ENCODE peak calls at places on chromosomes 4 and X, in seven cellular contexts. Y is stimulated activated CD4-positive, alpha-beta T cell treated with anti-CD3 and anti-CD28 coated beads, Interleukin-4, amount 100 ng/mL, for 4 hours; X is T follicular helper cell; C is NCI-H2107; W is SJSA1; M is stimulated activated CD8-positive, alpha-beta memory T cell treated with anti-CD3 and anti-CD28 coated beads, Interleukin-7, amount 100 ng/mL, for 4 hours; R is transverse colon. H is an unnamed sample.

GRCh38 chrX:139739138-139739537 is 31.2 kb upstream of the MCF2 start:
- DNase-seq in Y (no peak), C (no peak), W (peak; percentile 59), M (no peak), R (no peak), X (no peak), H (peak; percentile 15)

GRCh38 chr4:112029642-112030235 is 115.5 kb upstream of the FAM241A start:
- DNase-seq in R (no peak), W (no peak), C (no peak), M (no peak), X (no peak), Y (no peak), H (no peak)

GRCh38 chr4:8002525-8003309 is 63.1 kb upstream of the AFAP1 start:
- DNase-seq in X (no peak), R (no peak), M (no peak), Y (no peak), W (no peak), C (no peak), H (no peak)

GRCh38 chr4:133537882-133538281 is 388.8 kb downstream of the PCDH10 start:
- DNase-seq in X (no peak), R (no peak), Y (no peak), W (no peak), M (no peak), C (no peak), H (no peak)

GRCh38 chr4:85000343-85000742 is 33.9 kb upstream of the WDFY3 start:
- DNase-seq in R (no peak), W (no peak), C (no peak), M (no peak), Y (no peak), X (no peak), H (no peak)

GRCh38 chr4:8690811-8691775 is 98.5 kb downstream of the CPZ start:
- DNase-seq in Y (no peak), W (peak; percentile 7), X (no peak), C (no peak), R (no peak), M (no peak), H (no peak)

GRCh38 chrX:10536744-10537143 is 83.6 kb downstream of the MID1 start:
- DNase-seq in M (no peak), Y (no peak), X (no peak), R (no peak), W (no peak), C (no peak), H (no peak)

GRCh38 chr4:76881375-76881774 is 16.6 kb downstream of the SOWAHB start:
- DNase-seq in M (no peak), C (no peak), X (no peak), Y (no peak), R (peak; percentile 73), W (no peak), H (no peak)

GRCh38 chrX:103200951-103201529 is 13.9 kb upstream of the BEX4 start:
- DNase-seq in W (no peak), C (no peak), M (no peak), X (no peak), R (no peak), Y (no peak), H (no peak)

GRCh38 chr4:92104506-92104905 is 199.3 kb upstream of the GRID2 start:
- DNase-seq in Y (no peak), C (no peak), W (no peak), X (no peak), R (no peak), M (no peak), H (no peak)

GRCh38 chrX:42778096-42778495 is at the start of gene PPP1R2C:
- DNase-seq in C (no peak), M (no peak), X (peak; percentile 52), Y (no peak), W (no peak), R (peak; percentile 7), H (no peak)

GRCh38 chr4:15213415-15213814 is 211.1 kb downstream of the CPEB2 start:
- DNase-seq in X (no peak), R (no peak), W (no peak), C (no peak), Y (no peak), M (no peak), H (no peak)

GRCh38 chr4:149605601-149606378 is 209.9 kb downstream of the IQCM start:
- DNase-seq in X (no peak), Y (no peak), C (no peak), W (no peak), R (no peak), M (no peak), H (peak; percentile 21)

GRCh38 chrX:131792789-131793462 is 230.2 kb upstream of the STK26 start:
- DNase-seq in X (peak; percentile 90), C (no peak), Y (no peak), R (peak; percentile 92), W (peak; percentile 88), M (no peak), H (no peak)

GRCh38 chrX:23374291-23374690 is 39.6 kb downstream of the PTCHD1 start:
- DNase-seq in Y (no peak), X (no peak), W (no peak), M (no peak), C (no peak), R (no peak), H (no peak)

GRCh38 chr4:27057053-27057452 is 196.4 kb downstream of the STIM2 start:
- DNase-seq in W (no peak), X (no peak), Y (no peak), C (no peak), M (no peak), R (peak; percentile 29), H (no peak)

GRCh38 chr4:158824425-158825274 is 55.8 kb downstream of the FNIP2 start:
- DNase-seq in W (no peak), X (no peak), C (no peak), Y (no peak), M (no peak), R (no peak), H (no peak)